ENCODE peak calls at places on chromosome 21, in seven cellular contexts. A, Z, S, N, R, E and C are unnamed samples.

GRCh38 chr21:38380391-38381137 is 117.7 kb downstream of the ERG start:
- DNase-seq in E (no peak), A (no peak), N (no peak), S (no peak), Z (no peak), R (no peak), C (no peak)

GRCh38 chr21:17479606-17480005 is 33.2 kb upstream of the CXADR start:
- DNase-seq in E (no peak), A (no peak), Z (no peak), R (no peak), N (no peak), S (no peak), C (no peak)

GRCh38 chr21:36780861-36781260 is 81.9 kb downstream of the SIM2 start:
- DNase-seq in Z (no peak), R (no peak), S (no peak), E (no peak), N (no peak), A (no peak), C (no peak)

GRCh38 chr21:20739421-20739820 is 258.8 kb upstream of the NCAM2 start:
- DNase-seq in E (no peak), R (no peak), N (no peak), A (no peak), Z (no peak), S (peak; percentile 75), C (no peak)

GRCh38 chr21:17921579-17922530 is 102.7 kb upstream of the C21orf91 start:
- DNase-seq in S (no peak), R (no peak), A (no peak), N (no peak), E (no peak), Z (no peak), C (no peak)

GRCh38 chr21:14737922-14738321 is 191.8 kb upstream of the SAMSN1 start:
- DNase-seq in N (no peak), R (no peak), S (no peak), E (no peak), A (no peak), Z (peak; percentile 24), C (no peak)

GRCh38 chr21:45030637-45031218 is 43.7 kb upstream of the ADARB1 start:
- DNase-seq in R (peak; percentile 47), S (peak; percentile 55), E (no peak), Z (no peak), N (no peak), A (no peak), C (no peak)

GRCh38 chr21:40731206-40731605 is 115.8 kb downstream of the DSCAM start:
- DNase-seq in R (no peak), A (no peak), E (no peak), N (no peak), S (no peak), Z (no peak), C (no peak)

GRCh38 chr21:37874904-37875780 is 41.1 kb downstream of the KCNJ6 start:
- DNase-seq in N (no peak), S (no peak), A (no peak), Z (no peak), E (no peak), R (no peak), C (no peak)

GRCh38 chr21:33963848-33964555 is 48.4 kb upstream of the ATP5PO start:
- DNase-seq in A (no peak), E (no peak), N (no peak), Z (no peak), R (peak; percentile 13), S (no peak), C (no peak)

DNA sequence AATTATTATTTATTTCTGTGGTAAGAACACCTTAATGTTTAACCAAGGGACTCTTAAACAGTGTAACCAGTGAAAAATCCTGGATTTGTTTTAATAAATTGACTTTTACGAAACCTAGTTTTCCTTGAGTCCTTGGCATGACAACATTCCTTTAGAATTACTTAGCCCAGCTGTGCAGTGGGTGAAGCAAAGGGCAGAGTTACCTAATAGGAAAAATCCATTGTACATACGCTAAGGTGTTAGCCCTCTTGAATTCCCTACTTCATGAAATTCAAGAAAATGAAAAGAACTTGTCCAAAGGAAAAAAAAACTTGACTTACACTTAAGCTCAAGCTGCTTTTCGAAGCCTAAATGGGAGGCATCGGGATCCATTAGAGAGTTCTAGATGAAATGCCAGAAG is 852.0 kb upstream of the ADAMTS5 start:
- DNase-seq in R (no peak), N (no peak), A (no peak), E (no peak), S (no peak), Z (no peak), C (no peak)
- H3K27ac ChIP-seq in R (no peak overlapping the region), N (no peak overlapping the region), A (no peak overlapping the region), E (peak overlapping the region; percentile 74), S (no peak overlapping the region), Z (no peak overlapping the region), C (no peak overlapping the region)

GRCh38 chr21:16071761-16072160 is 342.0 kb downstream of the USP25 start:
- DNase-seq in E (no peak), A (no peak), S (no peak), R (no peak), Z (no peak), N (no peak), C (no peak)

GRCh38 chr21:16071082-16071481 is 341.3 kb downstream of the USP25 start:
- DNase-seq in N (peak; percentile 43), R (no peak), Z (no peak), E (no peak), A (peak; percentile 71), S (no peak), C (peak; percentile 35)

GRCh38 chr21:16073571-16073970 is 343.8 kb downstream of the USP25 start:
- DNase-seq in A (no peak), N (no peak), S (no peak), E (no peak), R (no peak), Z (no peak), C (no peak)

GRCh38 chr21:16072692-16073091 is 342.9 kb downstream of the USP25 start:
- DNase-seq in R (no peak), S (no peak), N (no peak), A (no peak), E (no peak), Z (no peak), C (no peak)

DNA sequence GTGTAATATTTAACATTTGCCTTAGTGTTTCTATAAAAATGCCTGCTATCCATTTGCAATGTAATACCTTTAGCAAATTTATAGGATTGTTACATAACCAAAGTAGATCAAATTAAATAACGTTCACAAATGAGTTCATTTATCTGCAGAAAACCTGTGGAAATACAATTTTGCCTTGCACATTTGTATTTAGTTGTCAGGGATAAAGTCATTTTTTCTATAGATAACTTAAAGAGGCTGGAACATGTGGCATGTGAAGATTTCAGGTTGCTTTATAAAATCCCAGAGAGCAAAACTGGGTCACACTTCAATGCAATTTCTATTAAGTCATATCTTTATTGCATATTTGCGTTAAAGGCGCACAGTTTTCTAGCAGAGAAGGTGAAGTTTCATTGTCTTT is 342.4 kb downstream of the USP25 start:
- DNase-seq in E (no peak), Z (no peak), A (no peak), S (no peak), R (no peak), N (no peak), C (no peak)
- H3K27ac ChIP-seq in E (no peak overlapping the region), Z (no peak overlapping the region), A (peak overlapping the region; percentile 97), S (peak overlapping the region; percentile 69), R (no peak overlapping the region), N (no peak overlapping the region), C (no peak overlapping the region)

DNA sequence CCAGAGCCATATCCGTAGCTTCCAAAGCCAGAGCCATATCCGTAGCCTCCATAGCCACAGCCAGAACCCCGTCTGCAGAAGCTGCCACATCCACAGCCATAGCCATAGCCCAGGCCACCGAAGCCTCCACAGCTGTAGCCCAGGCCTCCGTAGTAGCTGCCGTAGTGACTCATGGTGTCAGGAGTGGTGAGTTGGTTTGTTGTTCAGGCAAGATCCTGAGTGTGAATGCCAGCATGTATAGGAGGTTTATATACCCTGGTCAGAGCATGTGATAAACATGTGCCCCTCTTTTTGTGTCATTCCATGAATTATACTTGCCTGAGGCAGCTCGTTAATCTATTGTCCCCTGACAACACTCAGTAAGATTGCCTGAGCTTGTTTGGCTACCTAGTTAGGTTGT is at the start of gene KRTAP19-1:
- DNase-seq in R (no peak), N (no peak), E (no peak), A (no peak), Z (no peak), S (no peak), C (no peak)
- H3K27ac ChIP-seq in R (no peak within 1 kb of the TSS), N (no peak within 1 kb of the TSS), E (no peak within 1 kb of the TSS), A (no peak within 1 kb of the TSS), Z (no peak within 1 kb of the TSS), S (no peak within 1 kb of the TSS), C (no peak within 1 kb of the TSS)

DNA sequence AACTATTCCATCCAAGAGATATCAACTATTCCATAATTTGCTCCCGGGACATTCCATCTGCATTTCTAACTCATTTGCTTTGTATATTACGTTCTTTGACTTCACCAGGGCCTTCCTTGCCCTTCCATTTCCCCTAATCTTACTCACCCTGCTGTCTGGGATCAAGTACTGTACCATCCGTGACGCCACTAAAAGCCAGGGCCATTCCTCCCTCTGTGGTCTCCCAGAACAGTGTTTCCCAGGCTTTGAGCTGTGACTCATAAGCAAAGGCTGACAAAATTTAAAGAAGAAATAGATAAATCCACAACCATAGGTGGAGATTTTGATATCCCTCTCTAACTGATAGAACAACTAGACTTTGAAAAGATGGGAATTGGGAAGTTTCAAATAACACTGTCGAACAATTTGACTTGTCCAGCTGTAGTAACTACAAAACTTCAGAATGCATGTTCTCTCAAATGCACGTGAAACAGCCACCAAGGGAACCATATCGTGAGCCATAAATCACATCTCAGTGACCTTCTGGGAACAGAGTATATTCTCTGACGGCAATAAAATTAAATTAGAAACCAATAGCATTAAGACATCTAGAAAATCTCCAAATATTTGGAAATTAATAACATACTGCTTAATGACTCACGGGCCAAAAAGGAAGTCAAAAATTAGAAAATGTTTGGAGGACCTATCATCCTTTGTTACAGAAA is 501.0 kb downstream of the SETD4 start:
- DNase-seq in R (no peak), N (no peak), S (no peak), E (no peak), A (no peak), Z (no peak), C (no peak)
- H3K27ac ChIP-seq in R (no peak overlapping the region), N (no peak overlapping the region), S (no peak overlapping the region), E (no peak overlapping the region), A (no peak overlapping the region), Z (no peak overlapping the region), C (no peak overlapping the region)

DNA sequence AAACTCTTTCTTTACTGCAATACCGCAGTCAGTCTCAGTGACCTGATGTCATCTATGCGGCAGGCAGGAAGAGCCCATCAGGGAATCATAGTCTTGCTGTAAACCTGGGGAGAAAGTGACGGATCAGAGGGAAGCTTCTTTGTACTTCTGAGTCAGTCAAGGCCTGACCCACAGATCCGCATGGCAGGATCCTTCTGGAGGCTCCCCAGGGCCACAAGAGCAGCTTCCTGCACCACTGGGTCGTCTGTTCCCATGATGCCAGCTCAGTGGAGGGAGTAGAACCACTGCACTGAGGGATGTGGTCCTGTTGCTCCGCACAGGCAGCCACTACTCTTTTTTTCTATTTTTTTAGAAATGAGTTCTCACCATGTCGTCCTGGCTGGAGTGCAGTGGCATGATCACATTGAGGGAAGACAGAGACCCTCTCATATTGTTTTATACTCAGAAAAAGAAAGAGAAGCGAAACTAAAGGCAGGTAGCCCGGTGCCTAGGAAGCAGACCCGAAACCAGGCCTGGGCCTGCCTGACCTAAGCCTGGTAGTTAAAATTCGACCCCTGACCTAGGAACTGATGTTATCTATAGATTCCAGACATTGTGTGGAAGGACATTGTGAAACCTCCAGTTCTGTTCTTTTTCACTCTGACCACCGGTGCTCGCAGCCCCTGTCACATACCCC is 6.3 kb upstream of the ERVH48-1 start:
- DNase-seq in E (no peak), N (no peak), S (peak; percentile 48), R (no peak), A (no peak), Z (no peak), C (no peak)
- H3K27ac ChIP-seq in E (no peak overlapping the region), N (no peak overlapping the region), S (peak overlapping the region; percentile 47), R (no peak overlapping the region), A (no peak overlapping the region), Z (no peak overlapping the region), C (no peak overlapping the region)